ENCODE peak calls at places on chromosomes 4 and X, in seven cellular contexts. H is mammary epithelial cell, B is HCT116, Q is fibroblast of lung, C is astrocyte, G is MM.1S, W is neural progenitor cell. F is an unnamed sample. For H3K4me1, the result is how much of the 10 kb centered on the place peaks cover.

GRCh38 chrX:2901367-2902036 is 27.6 kb downstream of the ARSD start:
- DNase-seq in H (no peak), B (no peak), Q (no peak), C (no peak), G (no peak), W (no peak), F (no peak)

GRCh38 chrX:40175416-40176255 is 77.9 kb upstream of the BCOR start:
- DNase-seq in H (no peak), B (no peak), Q (peak), C (no peak), G (peak), W (peak), F (peak)

GRCh38 chr4:113684534-113685091 is 76.9 kb downstream of the CAMK2D start:
- DNase-seq in H (no peak), B (no peak), Q (peak), C (peak), G (peak), W (peak), F (peak)

GRCh38 chr4:147586637-147587036 is 30.6 kb upstream of the TMEM184C start:
- DNase-seq in H (no peak), B (no peak), Q (no peak), C (no peak), G (no peak), W (no peak), F (no peak)

GRCh38 chr4:128837198-128837597 is 27.7 kb downstream of the JADE1 start:
- DNase-seq in H (no peak), B (no peak), Q (no peak), C (no peak), G (no peak), W (no peak), F (no peak)

GRCh38 chr4:109873791-109874514 is 26.0 kb downstream of the LRIT3 start:
- DNase-seq in H (peak), B (peak), Q (peak), C (peak), G (no peak), W (no peak), F (peak)

GRCh38 chrX:154025230-154025629 is 5.5 kb upstream of the IRAK1 start:
- DNase-seq in H (peak), B (no peak), Q (no peak), C (no peak), G (no peak), W (no peak), F (no peak)

GRCh38 chr4:15893967-15894366 is 44.6 kb downstream of the FGFBP1 start:
- DNase-seq in H (peak), B (peak), Q (peak), C (peak), G (no peak), W (no peak), F (peak)

GRCh38 chr4:174467107-174467506 is 55.2 kb downstream of the HPGD start:
- DNase-seq in H (peak), B (no peak), Q (peak), C (peak), G (no peak), W (no peak), F (no peak)

GRCh38 chr4:141645611-141646340 is 9.4 kb downstream of the IL15 start:
- DNase-seq in H (peak), B (no peak), Q (peak), C (peak), G (no peak), W (no peak), F (peak)

GRCh38 chrX:93695981-93696380 is 22.0 kb downstream of the FAM133A start:
- DNase-seq in H (no peak), B (no peak), Q (no peak), C (no peak), G (no peak), W (no peak), F (no peak)

GRCh38 chr4:181259081-181259480 is 984.1 kb upstream of the TENM3 start:
- DNase-seq in H (no peak), B (no peak), Q (no peak), C (no peak), G (no peak), W (no peak), F (no peak)

GRCh38 chr4:181264908-181265307 is 978.3 kb upstream of the TENM3 start:
- DNase-seq in H (no peak), B (no peak), Q (no peak), C (no peak), G (no peak), W (peak), F (no peak)

GRCh38 chr4:181258569-181258968 is 984.6 kb upstream of the TENM3 start:
- DNase-seq in H (no peak), B (no peak), Q (no peak), C (no peak), G (no peak), W (peak), F (no peak)

DNA sequence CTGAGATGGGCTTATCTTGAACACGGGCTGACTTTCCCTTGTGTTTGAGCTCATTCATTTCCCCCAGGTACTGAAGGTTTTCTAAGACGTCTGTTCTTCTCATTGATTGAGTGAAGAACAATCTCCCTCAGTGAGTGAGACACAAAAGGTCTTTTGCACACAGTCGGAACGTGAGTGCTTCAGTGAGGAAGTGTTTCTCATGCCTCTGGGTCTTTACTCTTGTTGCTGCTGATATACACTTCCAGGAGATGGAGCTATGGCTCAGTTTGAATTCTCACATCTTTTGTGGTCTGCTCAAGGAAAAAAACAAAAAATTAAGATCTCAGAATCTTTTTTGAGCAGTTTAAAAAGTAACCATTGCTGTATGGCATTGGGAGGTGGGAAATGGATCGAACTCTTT is 981.9 kb upstream of the TENM3 start:
- DNase-seq in H (no peak), B (no peak), Q (peak), C (peak), G (no peak), W (peak), F (no peak)
- TF ChIP-seq CTCF in H (peak), B (peak), Q (no peak), C (peak), G (no peak), W (peak), F (no peak)

GRCh38 chr4:97836662-97837061 is 306.6 kb downstream of the STPG2 start:
- DNase-seq in H (no peak), B (no peak), Q (no peak), C (no peak), G (no peak), W (no peak), F (no peak)

GRCh38 chr4:97845758-97846157 is 297.5 kb downstream of the STPG2 start:
- DNase-seq in H (no peak), B (no peak), Q (no peak), C (no peak), G (no peak), W (no peak), F (no peak)

DNA sequence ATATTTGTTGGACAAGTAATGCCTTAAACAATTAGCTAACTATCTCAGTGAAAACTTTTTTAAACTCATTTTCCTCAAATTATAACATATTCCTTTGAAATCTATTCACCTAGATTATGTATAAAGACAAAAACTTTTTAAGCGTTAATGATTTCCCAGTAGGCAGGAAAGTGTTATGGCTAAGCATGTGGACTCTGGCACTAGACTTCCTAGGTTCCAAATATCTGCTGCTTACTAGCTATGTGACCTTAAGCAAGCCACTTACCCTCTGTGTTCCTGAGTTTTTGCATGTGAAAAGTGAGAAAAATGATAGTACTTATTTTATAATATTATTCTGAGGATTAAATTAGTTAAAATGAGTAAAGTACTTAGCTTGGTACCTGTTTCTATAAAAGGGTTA is 301.8 kb downstream of the STPG2 start:
- DNase-seq in H (no peak), B (no peak), Q (no peak), C (no peak), G (no peak), W (no peak), F (no peak)
- TF ChIP-seq EZH2 in H (no peak), B (no peak), Q (no peak), C (no peak), G (no peak), W (no peak), F (no peak)

GRCh38 chrX:12886545-12886944 is 19.7 kb downstream of the TLR7 start:
- DNase-seq in H (no peak), B (no peak), Q (no peak), C (no peak), G (no peak), W (no peak), F (no peak)

GRCh38 chrX:12885508-12885907 is 18.6 kb downstream of the TLR7 start:
- DNase-seq in H (no peak), B (no peak), Q (no peak), C (no peak), G (no peak), W (no peak), F (no peak)

GRCh38 chrX:12887141-12887540 is 19.3 kb upstream of the TLR8 start:
- DNase-seq in H (no peak), B (no peak), Q (no peak), C (no peak), G (no peak), W (no peak), F (no peak)

GRCh38 chrX:12890467-12890866 is 16.0 kb upstream of the TLR8 start:
- DNase-seq in H (no peak), B (no peak), Q (peak), C (no peak), G (peak), W (no peak), F (no peak)

DNA sequence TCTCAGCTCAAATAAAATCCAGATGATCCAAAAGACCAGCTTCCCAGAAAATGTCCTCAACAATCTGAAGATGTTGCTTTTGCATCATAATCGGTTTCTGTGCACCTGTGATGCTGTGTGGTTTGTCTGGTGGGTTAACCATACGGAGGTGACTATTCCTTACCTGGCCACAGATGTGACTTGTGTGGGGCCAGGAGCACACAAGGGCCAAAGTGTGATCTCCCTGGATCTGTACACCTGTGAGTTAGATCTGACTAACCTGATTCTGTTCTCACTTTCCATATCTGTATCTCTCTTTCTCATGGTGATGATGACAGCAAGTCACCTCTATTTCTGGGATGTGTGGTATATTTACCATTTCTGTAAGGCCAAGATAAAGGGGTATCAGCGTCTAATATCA is 18.7 kb upstream of the TLR8 start:
- DNase-seq in H (no peak), B (no peak), Q (no peak), C (no peak), G (peak), W (no peak), F (no peak)
- H3K4me1 ChIP-seq in H (under half), B (under half), Q (under half), C (under half), G (half or more), W (under half), F (under half)

DNA sequence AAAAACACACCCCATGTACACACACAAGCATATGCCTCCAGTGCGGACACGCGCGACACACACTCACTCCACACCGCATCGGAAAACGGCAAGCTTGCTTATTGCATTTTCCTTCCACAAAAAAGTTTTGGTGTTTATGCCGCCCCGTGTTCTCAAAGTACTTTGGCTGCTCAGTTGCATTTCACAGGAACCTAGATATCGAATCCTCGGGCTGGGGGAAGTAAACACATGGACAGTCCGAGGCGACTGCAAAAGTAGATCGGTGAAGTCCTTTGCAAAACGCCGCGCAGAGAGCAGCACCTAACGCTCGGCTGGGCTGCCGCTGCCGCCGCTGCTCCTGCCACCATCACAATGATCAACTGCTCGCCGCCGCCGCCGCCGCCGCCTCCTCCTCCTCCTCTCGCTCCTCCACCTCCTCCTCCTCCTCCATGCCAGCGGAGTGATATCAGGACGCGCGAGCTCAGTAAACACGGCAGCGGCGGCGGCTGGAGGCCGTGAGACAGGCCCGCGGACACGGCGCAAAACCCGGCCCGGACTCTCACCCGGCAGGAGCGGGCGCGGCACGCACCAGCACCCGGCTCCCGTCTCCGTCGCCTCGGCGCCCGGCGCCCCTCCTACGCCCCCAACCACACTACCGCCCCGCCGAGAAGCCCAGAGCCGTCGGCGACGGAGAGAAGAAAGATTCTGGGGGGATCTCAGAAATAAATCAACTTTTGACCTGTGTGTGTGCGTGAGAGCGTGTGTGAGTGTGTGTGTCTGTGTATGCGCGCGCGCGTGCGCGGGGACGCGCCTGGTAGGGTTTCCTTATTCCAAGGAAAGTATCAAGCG is at the start of gene MAML3:
- DNase-seq in H (peak), B (peak), Q (peak), C (peak), G (peak), W (peak), F (peak)
- TF ChIP-seq CTCF in H (no peak), B (no peak), Q (no peak), C (no peak), G (no peak), W (no peak), F (no peak)

GRCh38 chr4:24473309-24473721 is 111.0 kb downstream of the DHX15 start:
- DNase-seq in H (peak), B (no peak), Q (peak), C (peak), G (peak), W (peak), F (peak)

GRCh38 chr4:24472514-24473308 is 111.6 kb downstream of the DHX15 start:
- DNase-seq in H (peak), B (peak), Q (peak), C (peak), G (peak), W (peak), F (peak)

GRCh38 chr4:24475756-24476155 is 108.6 kb downstream of the DHX15 start:
- DNase-seq in H (no peak), B (no peak), Q (no peak), C (no peak), G (no peak), W (no peak), F (no peak)

GRCh38 chr4:24470681-24471622 is 113.4 kb downstream of the DHX15 start:
- DNase-seq in H (peak), B (no peak), Q (peak), C (peak), G (peak), W (peak), F (peak)

DNA sequence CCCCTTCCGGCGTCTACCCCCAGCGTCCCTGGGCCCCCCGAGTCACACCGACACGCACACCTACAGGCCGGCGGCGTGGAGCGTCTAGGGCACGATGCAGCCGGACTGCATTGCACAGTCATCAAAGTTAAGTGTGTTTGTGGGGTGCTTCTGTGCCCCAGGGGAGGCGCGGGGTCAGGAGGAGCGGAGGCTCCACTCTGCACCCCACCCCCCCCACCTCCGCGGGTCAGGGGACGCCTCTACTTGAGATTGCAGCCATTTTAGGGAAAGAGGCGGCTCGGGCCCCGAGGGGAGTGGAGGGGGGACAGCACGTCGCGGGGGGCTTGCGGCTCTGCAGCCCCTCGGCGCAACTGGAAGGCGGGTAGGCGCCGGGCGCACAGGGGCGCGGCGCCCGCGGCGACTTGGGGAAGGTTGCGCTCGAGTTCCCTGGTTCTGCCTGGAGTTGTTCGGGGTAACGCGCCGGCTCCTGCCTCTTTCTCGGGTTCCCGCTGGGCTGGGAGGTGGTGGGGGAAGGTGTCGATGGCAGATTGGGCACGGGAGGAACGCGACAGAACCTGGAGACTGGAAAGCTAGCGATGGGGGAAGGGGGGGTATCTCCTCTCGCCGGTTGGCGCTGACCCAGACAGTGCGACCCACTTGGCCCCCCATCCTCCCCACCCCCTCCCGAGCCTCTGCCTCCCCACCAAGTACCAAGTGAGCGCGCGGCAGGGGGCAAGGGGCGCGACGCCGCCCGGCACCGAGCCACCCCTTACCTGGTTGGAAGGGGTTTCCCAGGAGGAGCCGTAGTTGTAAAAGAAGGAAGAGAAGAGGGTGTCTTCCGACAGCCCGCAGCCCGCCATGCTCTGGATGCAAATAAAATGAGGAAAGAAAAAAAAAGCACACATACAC is 112.5 kb downstream of the DHX15 start:
- DNase-seq in H (no peak), B (no peak), Q (peak), C (peak), G (no peak), W (peak), F (no peak)
- TF ChIP-seq EZH2 in H (no peak), B (no peak), Q (no peak), C (no peak), G (no peak), W (peak), F (no peak)

GRCh38 chrX:136158685-136159084 is 11.4 kb downstream of the FHL1 start:
- DNase-seq in H (no peak), B (no peak), Q (no peak), C (no peak), G (no peak), W (no peak), F (no peak)
- H3K4me1 ChIP-seq in H (under half), B (under half), Q (under half), C (under half), G (half or more), W (under half), F (under half)

DNA sequence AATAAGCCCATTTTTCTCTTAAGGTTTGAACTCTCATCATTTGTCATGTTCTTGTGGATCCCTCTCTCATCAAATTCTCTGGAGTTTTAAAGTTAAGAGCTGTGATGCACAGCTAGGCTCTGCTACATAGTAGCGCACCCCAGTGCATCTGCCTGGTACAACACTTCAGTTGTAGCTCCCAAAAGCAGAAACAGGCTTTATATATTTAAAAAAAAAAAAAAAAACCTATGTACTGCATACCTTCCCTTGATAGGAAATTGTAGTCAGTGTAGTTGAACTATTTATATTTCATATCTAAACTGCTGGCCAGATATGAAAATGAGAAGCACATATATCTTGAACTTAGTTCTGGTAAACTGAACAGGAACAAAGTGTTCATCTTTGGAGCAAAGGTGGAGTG is 131.4 kb downstream of the KLHL13 start:
- DNase-seq in H (no peak), B (no peak), Q (no peak), C (no peak), G (no peak), W (peak), F (peak)
- TF ChIP-seq CTCF in H (peak), B (no peak), Q (no peak), C (no peak), G (no peak), W (peak), F (peak)

GRCh38 chr4:105896461-105896939 is 1.2 kb downstream of the NPNT start:
- DNase-seq in H (no peak), B (no peak), Q (no peak), C (no peak), G (peak), W (no peak), F (no peak)
- TF ChIP-seq EZH2 in H (peak), B (no peak), Q (peak), C (peak), G (no peak), W (peak), F (no peak)

GRCh38 chr4:24808955-24809354 is 13.6 kb downstream of the SOD3 start:
- DNase-seq in H (no peak), B (no peak), Q (no peak), C (no peak), G (no peak), W (no peak), F (no peak)

GRCh38 chr4:24810016-24810415 is 14.6 kb downstream of the SOD3 start:
- DNase-seq in H (no peak), B (no peak), Q (peak), C (peak), G (no peak), W (no peak), F (no peak)

GRCh38 chr4:24809376-24809775 is 14.0 kb downstream of the SOD3 start:
- DNase-seq in H (no peak), B (no peak), Q (no peak), C (no peak), G (no peak), W (peak), F (peak)

GRCh38 chr4:24816797-24817196 is 21.4 kb downstream of the SOD3 start:
- DNase-seq in H (no peak), B (no peak), Q (peak), C (no peak), G (no peak), W (peak), F (no peak)

GRCh38 chr4:24813732-24814131 is 18.4 kb downstream of the SOD3 start:
- DNase-seq in H (no peak), B (no peak), Q (no peak), C (no peak), G (no peak), W (no peak), F (no peak)
- H3K4me1 ChIP-seq in H (under half), B (under half), Q (under half), C (under half), G (under half), W (under half), F (under half)